ENCODE peak calls at places on chromosomes 6 and 20, in six cellular contexts. I is PC-9, L is OCI-LY7, J is Peyer's patch, S is cardiac fibroblast, Y is astrocyte of the cerebellum. C is an unnamed sample.

GRCh38 chr20:3808141-3808479 is 12.0 kb downstream of the CDC25B start:
- DNase-seq in L (no peak), S (peak), Y (peak), I (peak), J (peak), C (no peak)

GRCh38 chr6:110188791-110189190 is 8.6 kb downstream of the CDC40 start:
- DNase-seq in L (no peak), I (no peak), Y (no peak), S (peak), J (no peak), C (no peak)

GRCh38 chr6:155014715-155015300 is 19.7 kb downstream of the TIAM2 start:
- DNase-seq in Y (peak), J (no peak), S (peak), L (no peak), I (no peak), C (no peak)

GRCh38 chr6:161211380-161212035 is 62.4 kb downstream of the AGPAT4 start:
- DNase-seq in Y (no peak), L (peak), J (no peak), S (no peak), I (no peak), C (no peak)

GRCh38 chr20:31816221-31816620 is 2.9 kb upstream of the MYLK2 start:
- DNase-seq in J (no peak), S (no peak), Y (no peak), L (no peak), I (no peak), C (no peak)

GRCh38 chr20:21324126-21324525 is 21.0 kb downstream of the XRN2 start:
- DNase-seq in Y (no peak), S (peak), J (no peak), L (no peak), I (no peak), C (no peak)

GRCh38 chr6:39268721-39269120 is 39.4 kb upstream of the KCNK5 start:
- DNase-seq in I (no peak), L (no peak), S (no peak), Y (no peak), J (no peak), C (no peak)

GRCh38 chr20:45833030-45833882 is at the start of gene SNX21:
- DNase-seq in L (no peak), Y (peak), J (peak), S (peak), I (peak), C (peak)

GRCh38 chr6:11462742-11463414 is 74.7 kb upstream of the TMEM170B start:
- DNase-seq in L (no peak), I (no peak), J (no peak), Y (no peak), S (no peak), C (no peak)

GRCh38 chr6:162373868-162374267 is 353.7 kb downstream of the PRKN start:
- DNase-seq in S (no peak), Y (no peak), L (no peak), I (no peak), J (no peak), C (no peak)

DNA sequence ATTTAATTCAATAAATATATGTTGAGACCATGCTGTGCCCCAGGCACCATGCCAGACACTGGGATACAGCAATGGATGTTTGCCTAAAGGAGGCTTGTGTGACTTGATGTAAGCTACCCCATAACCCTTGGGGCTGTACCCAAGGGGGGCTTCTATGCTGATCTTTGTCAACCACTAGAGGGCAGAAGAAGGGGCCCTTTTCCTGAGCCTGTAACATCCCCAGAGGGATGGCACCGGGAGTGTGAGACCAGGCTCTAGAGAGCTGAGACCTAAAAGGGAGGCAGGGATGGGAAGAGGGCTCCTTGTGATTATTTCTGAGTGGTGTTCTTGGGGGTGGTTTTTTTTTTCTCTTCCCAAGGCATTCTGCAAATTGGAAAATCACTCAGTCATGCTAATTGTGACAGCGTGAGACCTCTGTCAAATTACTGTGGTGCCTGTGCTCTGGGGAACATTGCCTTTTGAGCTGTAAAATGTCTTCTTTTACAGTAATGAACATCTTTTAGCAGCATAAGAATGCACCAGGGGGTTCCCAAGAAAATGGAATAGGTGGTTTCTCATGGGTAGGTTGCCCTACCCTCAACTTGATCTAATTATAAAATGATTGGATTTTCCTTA is 138.8 kb upstream of the SLC24A3 start:
- DNase-seq in L (peak), J (no peak), S (peak), I (no peak), Y (no peak), C (no peak)
- TF ChIP-seq CTCF in L (peak), J (peak), S (peak), I (peak), Y (no peak), C (peak)

GRCh38 chr6:107707346-107708270 is 116.5 kb downstream of the SCML4 start:
- DNase-seq in I (no peak), J (no peak), Y (no peak), S (no peak), L (no peak), C (no peak)

GRCh38 chr6:107706516-107706915 is 117.6 kb downstream of the SCML4 start:
- DNase-seq in S (no peak), I (no peak), Y (no peak), L (no peak), J (no peak), C (no peak)

GRCh38 chr6:107708435-107708834 is 115.7 kb downstream of the SCML4 start:
- DNase-seq in S (no peak), I (no peak), Y (no peak), L (no peak), J (no peak), C (no peak)

GRCh38 chr6:107701231-107701630 is 122.9 kb downstream of the SCML4 start:
- DNase-seq in S (no peak), Y (no peak), L (no peak), I (no peak), J (no peak), C (no peak)

GRCh38 chr6:107704377-107705013 is 119.6 kb downstream of the SCML4 start:
- DNase-seq in L (peak), S (peak), Y (peak), I (peak), J (no peak), C (no peak)
- H3K4me3 ChIP-seq in L (no peak), S (peak), Y (no peak), I (no peak), J (no peak), C (no peak)

DNA sequence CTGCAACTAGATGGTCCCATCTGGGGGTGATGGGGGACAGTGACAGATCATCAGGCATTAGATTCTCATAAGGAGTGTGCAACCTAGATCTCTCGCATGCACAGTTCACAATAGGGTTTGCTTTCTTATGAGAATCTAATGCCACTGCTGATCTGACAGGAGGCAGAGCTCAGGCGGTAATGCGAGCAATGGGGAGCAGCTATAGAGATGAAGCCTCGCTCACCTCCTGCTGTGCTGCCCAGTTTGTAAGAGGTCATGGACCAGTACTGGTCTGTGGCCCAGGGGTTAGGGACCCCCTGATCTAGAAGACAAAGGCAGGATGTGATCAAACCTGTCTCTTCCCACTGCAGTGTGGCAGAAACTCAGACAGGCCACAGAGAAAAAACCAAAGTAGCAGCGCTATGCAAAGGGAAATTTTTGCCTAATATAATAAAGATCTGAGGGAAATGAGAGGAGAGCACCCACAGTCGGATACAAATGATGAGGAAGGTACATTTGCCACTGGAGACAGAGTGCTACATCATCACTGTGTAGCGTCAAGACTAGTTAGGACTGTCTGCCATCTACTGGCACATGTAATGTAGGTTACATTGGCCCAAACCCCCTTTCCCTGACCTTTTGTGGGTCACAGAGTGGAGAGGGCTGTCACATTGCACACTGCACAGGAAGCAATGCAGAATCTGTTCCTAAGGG is 4.1 kb upstream of the LY86 start:
- DNase-seq in L (peak), S (no peak), Y (no peak), I (no peak), J (no peak), C (no peak)
- TF ChIP-seq CTCF in L (peak), S (no peak), Y (no peak), I (no peak), J (no peak), C (no peak)

DNA sequence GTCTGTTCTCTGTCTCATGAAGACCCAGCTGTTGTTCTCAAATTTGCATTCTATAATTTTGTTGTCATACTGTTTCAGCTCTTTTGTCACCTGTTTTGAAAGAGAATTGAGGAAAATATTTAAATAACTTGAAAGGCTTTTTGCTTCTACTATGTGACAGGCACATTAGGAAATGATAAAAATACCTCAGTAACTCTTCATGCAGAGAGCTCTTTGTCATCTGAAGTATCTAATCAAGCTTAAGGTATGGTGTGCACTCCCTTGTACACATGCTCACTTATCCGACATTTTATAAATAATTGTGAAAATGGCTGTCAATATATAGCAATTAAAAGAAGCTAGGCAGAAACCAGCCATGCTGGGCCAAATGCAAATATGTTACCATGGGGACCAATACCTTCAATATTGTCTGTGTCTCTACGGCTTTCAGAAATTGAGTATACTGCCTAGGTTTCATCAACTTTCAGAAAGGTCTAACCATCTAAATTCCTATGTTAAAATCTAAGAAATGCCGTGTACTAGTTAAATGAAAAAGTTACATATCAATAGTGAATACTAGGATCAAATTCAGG is 349.0 kb downstream of the RNGTT start:
- DNase-seq in Y (no peak), L (peak), S (no peak), I (no peak), J (no peak), C (no peak)
- H3K4me3 ChIP-seq in Y (no peak), L (peak), S (no peak), I (no peak), J (no peak), C (no peak)

GRCh38 chr20:43658068-43658722 is 8.7 kb upstream of the MYBL2 start:
- DNase-seq in S (peak), J (no peak), L (no peak), Y (no peak), I (peak), C (no peak)

GRCh38 chr20:43662943-43663655 is 3.8 kb upstream of the MYBL2 start:
- DNase-seq in L (no peak), J (peak), S (peak), I (peak), Y (no peak), C (no peak)

GRCh38 chr20:43653966-43654365 is 12.9 kb upstream of the MYBL2 start:
- DNase-seq in S (no peak), Y (no peak), I (no peak), L (no peak), J (no peak), C (no peak)

GRCh38 chr20:43655937-43656336 is 11.0 kb upstream of the MYBL2 start:
- DNase-seq in L (no peak), J (no peak), I (no peak), Y (no peak), S (no peak), C (no peak)

DNA sequence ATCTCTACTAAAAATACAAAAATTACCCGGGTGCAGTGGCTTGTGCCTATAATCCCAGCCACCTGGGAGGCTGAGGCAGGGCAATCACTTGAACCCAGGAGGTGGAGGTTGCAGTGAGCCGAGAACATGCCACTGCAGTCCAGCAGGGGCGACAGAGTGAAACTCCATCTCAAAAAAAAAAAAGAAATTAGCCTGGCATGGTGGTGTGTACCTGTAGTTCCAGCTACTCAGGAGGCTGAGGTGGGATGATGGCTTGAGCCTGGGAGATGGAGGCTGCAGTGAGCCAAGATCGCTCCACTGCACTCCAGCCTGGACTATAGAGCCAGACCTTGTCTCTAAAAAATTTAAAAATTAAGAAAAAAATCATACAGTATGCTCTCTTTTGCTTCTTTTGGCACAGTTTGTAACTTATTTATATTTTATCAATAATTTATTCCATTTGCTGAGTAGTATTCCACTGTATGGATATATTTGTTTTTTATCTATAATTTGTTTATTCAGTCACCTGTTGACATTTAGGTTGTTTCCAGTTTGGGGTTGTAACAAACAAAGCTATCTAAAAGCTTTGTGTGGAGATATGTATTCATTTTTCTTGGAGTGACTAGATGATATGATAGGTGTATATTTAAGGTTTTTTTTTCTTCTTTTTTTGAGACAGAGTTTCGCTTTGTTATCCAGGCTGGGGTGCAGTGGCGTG is 8.0 kb upstream of the MYBL2 start:
- DNase-seq in L (peak), S (no peak), Y (no peak), I (no peak), J (no peak), C (no peak)
- TF ChIP-seq CTCF in L (peak), S (no peak), Y (no peak), I (no peak), J (no peak), C (no peak)

GRCh38 chr6:168916576-168917207 is 337.0 kb downstream of the THBS2 start:
- DNase-seq in Y (peak), I (no peak), S (no peak), L (no peak), J (no peak), C (no peak)

GRCh38 chr6:168919455-168920179 is 334.0 kb downstream of the THBS2 start:
- DNase-seq in S (no peak), Y (no peak), I (no peak), L (no peak), J (no peak), C (no peak)

GRCh38 chr6:168922436-168922835 is 331.2 kb downstream of the THBS2 start:
- DNase-seq in L (no peak), Y (no peak), I (no peak), S (no peak), J (no peak), C (no peak)

GRCh38 chr6:168923171-168923570 is 330.5 kb downstream of the THBS2 start:
- DNase-seq in I (no peak), Y (no peak), J (no peak), L (no peak), S (no peak), C (no peak)

DNA sequence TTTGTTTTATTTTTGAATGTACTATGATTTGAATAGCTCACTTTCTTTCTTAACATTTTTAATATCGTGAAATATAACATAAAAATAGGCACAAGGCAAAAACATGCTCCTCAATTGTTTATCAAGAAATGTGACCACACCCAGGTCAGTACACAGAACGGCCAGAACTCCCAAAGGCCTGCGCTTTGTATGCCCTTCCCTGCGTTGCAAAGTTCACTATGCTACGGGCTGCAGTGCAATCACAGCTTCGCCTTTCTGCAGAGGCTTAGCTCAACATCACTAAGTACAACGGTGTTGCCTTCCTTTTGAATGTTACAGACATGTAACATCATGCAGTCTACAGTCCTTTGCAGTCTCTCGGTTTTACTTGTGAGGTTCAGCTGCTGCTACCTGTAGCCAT is 333.4 kb downstream of the THBS2 start:
- DNase-seq in S (no peak), I (no peak), J (no peak), L (no peak), Y (no peak), C (no peak)
- H3K4me3 ChIP-seq in S (no peak), I (no peak), J (no peak), L (no peak), Y (no peak), C (no peak)

GRCh38 chr20:62123450-62124118 is 1.3 kb downstream of the LSM14B start:
- DNase-seq in L (no peak), I (no peak), S (peak), J (no peak), Y (no peak), C (no peak)
- TF ChIP-seq CTCF in L (peak), I (no peak), S (peak), J (no peak), Y (no peak), C (no peak)

GRCh38 chr20:61725145-61725544 is 340.5 kb downstream of the TAF4 start:
- DNase-seq in L (no peak), I (no peak), Y (no peak), S (no peak), J (no peak), C (no peak)
- H3K4me3 ChIP-seq in L (no peak), I (no peak), Y (no peak), S (no peak), J (no peak), C (no peak)

DNA sequence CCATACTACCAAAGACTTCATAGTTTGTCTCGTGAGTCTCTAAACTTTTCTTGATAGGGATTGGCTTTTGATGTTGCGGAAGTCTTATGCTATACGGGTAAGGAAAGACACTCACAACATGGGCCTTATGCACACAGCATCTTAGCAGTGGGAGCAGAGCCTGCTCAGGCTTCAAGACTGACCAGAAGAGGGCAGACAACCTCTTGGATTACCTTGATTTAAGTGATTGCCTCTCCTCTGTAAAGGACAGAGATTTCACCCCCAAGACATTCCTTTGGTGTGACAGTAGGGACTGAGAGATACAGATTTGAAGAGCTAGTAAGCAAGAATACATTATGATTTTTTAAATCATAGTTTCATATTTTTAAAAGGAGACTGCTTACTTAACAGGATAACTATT is 71.0 kb upstream of the SAMD3 start:
- DNase-seq in Y (peak), J (no peak), L (peak), I (peak), S (peak), C (no peak)
- TF ChIP-seq CTCF in Y (peak), J (peak), L (peak), I (peak), S (peak), C (peak)

C was measured in kidney epithelial cell.